ENCODE peak calls at places on chromosomes 3 and 15, in seven cellular contexts. K is HL-60, V is testis, I is activated B cell treated with CpG ODN at 0.5 μM for 24 hours, T is COR-L47, N is H7, U is NB4. C is an unnamed sample.

GRCh38 chr3:48847053-48847585 is 555 bp downstream of the PRKAR2A start:
- DNase-seq in K (peak), V (peak), I (peak), T (peak), N (peak), U (peak), C (peak)

GRCh38 chr3:113339616-113340244 is 101.6 kb downstream of the CFAP44 start:
- DNase-seq in K (no peak), V (no peak), I (no peak), T (no peak), N (peak), U (no peak), C (no peak)

GRCh38 chr15:29792426-29793159 is 29.7 kb downstream of the TJP1 start:
- DNase-seq in K (no peak), V (no peak), I (no peak), T (no peak), N (no peak), U (no peak), C (no peak)

GRCh38 chr15:63210151-63211051 is 21.0 kb downstream of the RAB8B start:
- DNase-seq in K (no peak), V (no peak), I (no peak), T (no peak), N (no peak), U (no peak), C (no peak)

GRCh38 chr3:42739401-42740158 is 33.5 kb downstream of the CCDC13 start:
- DNase-seq in K (no peak), V (peak), I (no peak), T (no peak), N (no peak), U (no peak), C (peak)

GRCh38 chr3:155217591-155217990 is 75.9 kb downstream of the STRIT1 start:
- DNase-seq in K (no peak), V (no peak), I (no peak), T (no peak), N (no peak), U (no peak), C (no peak)

GRCh38 chr3:9135930-9136525 is 113.4 kb downstream of the SRGAP3 start:
- DNase-seq in K (no peak), V (peak), I (no peak), T (no peak), N (peak), U (no peak), C (no peak)

GRCh38 chr15:35499723-35500122 is 46.2 kb downstream of the DPH6 start:
- DNase-seq in K (no peak), V (no peak), I (no peak), T (no peak), N (no peak), U (no peak), C (no peak)

C was measured in sigmoid colon.